ENCODE peak calls at places on chromosomes 3 and 15, in six cellular contexts. G is mucosa of gallbladder; B is heart right ventricle; H is activated T-cell treated with anti-CD3 and anti-CD28 coated beads, Interleukin-2, amount 50 U/mL, for 24 hours; S is nephron progenitor cell; M is endothelial cell. R is an unnamed sample.

GRCh38 chr15:62112051-62112450 is 45.3 kb downstream of the C2CD4A start:
- DNase-seq in G (no peak), B (no peak), H (no peak), S (no peak), M (no peak), R (no peak)

GRCh38 chr3:53144446-53144845 is 14.2 kb upstream of the RFT1 start:
- DNase-seq in G (no peak), B (no peak), H (no peak), S (no peak), M (no peak), R (no peak)

GRCh38 chr3:62154457-62155148 is 218.7 kb downstream of the FEZF2 start:
- DNase-seq in G (no peak), B (no peak), H (no peak), S (no peak), M (no peak), R (no peak)

GRCh38 chr3:121663171-121663847 is 2.6 kb upstream of the HCLS1 start:
- DNase-seq in G (no peak), B (no peak), H (no peak), S (no peak), M (no peak), R (no peak)

GRCh38 chr3:194773216-194773615 is 87.5 kb downstream of the FAM43A start:
- DNase-seq in G (no peak), B (peak; percentile 49), H (no peak), S (no peak), M (no peak), R (peak; percentile 54)

GRCh38 chr3:67083277-67083676 is 85.2 kb downstream of the KBTBD8 start:
- DNase-seq in G (no peak), B (no peak), H (peak; percentile 47), S (no peak), M (no peak), R (no peak)

GRCh38 chr3:98718730-98719129 is 44.4 kb upstream of the ST3GAL6 start:
- DNase-seq in G (no peak), B (no peak), H (no peak), S (no peak), M (no peak), R (no peak)

GRCh38 chr3:137105277-137105977 is 147.6 kb downstream of the IL20RB start:
- DNase-seq in G (peak; percentile 29), B (no peak), H (no peak), S (peak; percentile 42), M (peak; percentile 41), R (no peak)

GRCh38 chr3:155512175-155512866 is 218.8 kb upstream of the STRIT1 start:
- DNase-seq in G (no peak), B (no peak), H (no peak), S (no peak), M (no peak), R (no peak)